ENCODE peak calls at places on chromosomes 12 and 14, in four cellular contexts. Q is GM12892; B is stimulated activated CD4-positive, alpha-beta T cell treated with anti-CD3 and anti-CD28 coated beads, Interleukin-15, amount 100 ng/mL, for 1 hour; E is HS-5. I is an unnamed sample.

GRCh38 chr12:6199531-6200265 is 502 bp upstream of the CD9 start:
- DNase-seq in Q (no peak), B (no peak), E (no peak), I (no peak)

GRCh38 chr12:94644141-94644575 is 6.2 kb downstream of the TMCC3 start:
- DNase-seq in Q (no peak), B (no peak), E (peak; percentile 69), I (no peak)

GRCh38 chr12:80353254-80353653 is 90.8 kb upstream of the PTPRQ start:
- DNase-seq in Q (no peak), B (no peak), E (no peak), I (peak; percentile 31)

GRCh38 chr14:78075610-78076277 is 94.4 kb upstream of the NRXN3 start:
- DNase-seq in Q (no peak), B (no peak), E (no peak), I (no peak)

GRCh38 chr12:78096909-78097597 is 266.4 kb downstream of the NAV3 start:
- DNase-seq in Q (no peak), B (no peak), E (no peak), I (peak; percentile 27)

GRCh38 chr12:46933947-46934346 is 108.2 kb upstream of the SLC38A4 start:
- DNase-seq in Q (no peak), B (no peak), E (no peak), I (no peak)

GRCh38 chr14:61126083-61126962 is 145.3 kb downstream of the SLC38A6 start:
- DNase-seq in Q (no peak), B (no peak), E (no peak), I (no peak)

GRCh38 chr14:76720382-76720813 is 40.9 kb upstream of the VASH1 start:
- DNase-seq in Q (peak; percentile 40), B (no peak), E (no peak), I (no peak)

GRCh38 chr12:131415781-131416180 is 295.1 kb upstream of the SFSWAP start:
- DNase-seq in Q (no peak), B (no peak), E (no peak), I (no peak)

GRCh38 chr14:76584271-76584702 is 177.0 kb upstream of the VASH1 start:
- DNase-seq in Q (no peak), B (no peak), E (no peak), I (no peak)

GRCh38 chr14:57291692-57292647 is 23.2 kb downstream of the AP5M1 start:
- DNase-seq in Q (no peak), B (no peak), E (no peak), I (no peak)

GRCh38 chr12:105813201-105813600 is 325.6 kb downstream of the NUAK1 start:
- DNase-seq in Q (no peak), B (no peak), E (no peak), I (no peak)

GRCh38 chr14:99685061-99685995 is 1.2 kb downstream of the CYP46A1 start:
- DNase-seq in Q (no peak), B (no peak), E (no peak), I (no peak)

GRCh38 chr12:10705655-10706054 is 17.5 kb downstream of the YBX3 start:
- DNase-seq in Q (no peak), B (no peak), E (no peak), I (no peak)

GRCh38 chr12:63354919-63355318 is 203.9 kb upstream of the AVPR1A start:
- DNase-seq in Q (no peak), B (no peak), E (no peak), I (no peak)

GRCh38 chr12:68342966-68343365 is 10.8 kb upstream of the MDM1 start:
- DNase-seq in Q (no peak), B (no peak), E (no peak), I (no peak)

GRCh38 chr14:36856095-36856878 is 194.6 kb downstream of the PAX9 start:
- DNase-seq in Q (no peak), B (no peak), E (no peak), I (no peak)

GRCh38 chr12:80815351-80815750 is 98.6 kb downstream of the MYF5 start:
- DNase-seq in Q (no peak), B (no peak), E (no peak), I (no peak)

GRCh38 chr14:23641915-23642588 is 5.9 kb downstream of the DHRS2 start:
- DNase-seq in Q (no peak), B (no peak), E (no peak), I (no peak)

GRCh38 chr12:52634266-52635056 is 16.1 kb upstream of the KRT73 start:
- DNase-seq in Q (no peak), B (no peak), E (no peak), I (no peak)

GRCh38 chr12:57342207-57342691 is 88.6 kb downstream of the R3HDM2 start:
- DNase-seq in Q (no peak), B (no peak), E (no peak), I (no peak)

GRCh38 chr12:104416160-104416559 is 40.6 kb upstream of the CHST11 start:
- DNase-seq in Q (no peak), B (no peak), E (no peak), I (no peak)

GRCh38 chr12:7609480-7609879 is 56.2 kb downstream of the APOBEC1 start:
- DNase-seq in Q (no peak), B (no peak), E (peak; percentile 15), I (no peak)

I was measured in GM04503.